ENCODE peak calls at places on chromosome 16, in seven cellular contexts. One of them, this sample, is unnamed.

GRCh38 chr16:15983898-15984297 is 34.5 kb downstream of the ABCC1 start:
- DNase-seq in OCI-M1: no peak
- DNase-seq in Right ventricle myocardium inferior: no peak
- DNase-seq in RCC 7860: no peak
- DNase-seq in thyroid gland: peak
- DNase-seq in activated CD8-positive, alpha-beta memory T cell treated with anti-CD3 and anti-CD28 coated beads for 48 hours: no peak
- DNase-seq in activated CD4-positive, alpha-beta T cell treated with anti-CD3 and anti-CD28 coated beads, Interleukin-2, amount 50 U/mL, for 1 hour: no peak
- DNase-seq in this sample: no peak

GRCh38 chr16:30609002-30609927 is 924 bp downstream of the ZNF689 start:
- DNase-seq in OCI-M1: peak
- DNase-seq in Right ventricle myocardium inferior: peak
- DNase-seq in RCC 7860: peak
- DNase-seq in thyroid gland: peak
- DNase-seq in activated CD8-positive, alpha-beta memory T cell treated with anti-CD3 and anti-CD28 coated beads for 48 hours: peak
- DNase-seq in activated CD4-positive, alpha-beta T cell treated with anti-CD3 and anti-CD28 coated beads, Interleukin-2, amount 50 U/mL, for 1 hour: peak
- DNase-seq in this sample: peak

GRCh38 chr16:87308826-87309225 is 8.4 kb downstream of the C16orf95 start:
- DNase-seq in OCI-M1: no peak
- DNase-seq in Right ventricle myocardium inferior: no peak
- DNase-seq in RCC 7860: no peak
- DNase-seq in thyroid gland: no peak
- DNase-seq in activated CD8-positive, alpha-beta memory T cell treated with anti-CD3 and anti-CD28 coated beads for 48 hours: no peak
- DNase-seq in activated CD4-positive, alpha-beta T cell treated with anti-CD3 and anti-CD28 coated beads, Interleukin-2, amount 50 U/mL, for 1 hour: no peak
- DNase-seq in this sample: no peak

GRCh38 chr16:38941-39892 is 14.2 kb downstream of the POLR3K start:
- DNase-seq in OCI-M1: peak
- DNase-seq in Right ventricle myocardium inferior: no peak
- DNase-seq in RCC 7860: peak
- DNase-seq in thyroid gland: no peak
- DNase-seq in activated CD8-positive, alpha-beta memory T cell treated with anti-CD3 and anti-CD28 coated beads for 48 hours: no peak
- DNase-seq in activated CD4-positive, alpha-beta T cell treated with anti-CD3 and anti-CD28 coated beads, Interleukin-2, amount 50 U/mL, for 1 hour: peak
- DNase-seq in this sample: no peak

GRCh38 chr16:51155199-51155607 is 4.1 kb upstream of the SALL1 start:
- DNase-seq in OCI-M1: no peak
- DNase-seq in Right ventricle myocardium inferior: no peak
- DNase-seq in RCC 7860: no peak
- DNase-seq in thyroid gland: peak
- DNase-seq in activated CD8-positive, alpha-beta memory T cell treated with anti-CD3 and anti-CD28 coated beads for 48 hours: no peak
- DNase-seq in activated CD4-positive, alpha-beta T cell treated with anti-CD3 and anti-CD28 coated beads, Interleukin-2, amount 50 U/mL, for 1 hour: no peak
- DNase-seq in this sample: no peak

GRCh38 chr16:80125677-80126076 is 415.1 kb upstream of the DYNLRB2 start:
- DNase-seq in OCI-M1: no peak
- DNase-seq in Right ventricle myocardium inferior: no peak
- DNase-seq in RCC 7860: no peak
- DNase-seq in thyroid gland: no peak
- DNase-seq in activated CD8-positive, alpha-beta memory T cell treated with anti-CD3 and anti-CD28 coated beads for 48 hours: no peak
- DNase-seq in activated CD4-positive, alpha-beta T cell treated with anti-CD3 and anti-CD28 coated beads, Interleukin-2, amount 50 U/mL, for 1 hour: no peak
- DNase-seq in this sample: no peak

GRCh38 chr16:57039148-57039812 is 49.9 kb downstream of the NLRC5 start:
- DNase-seq in OCI-M1: no peak
- DNase-seq in Right ventricle myocardium inferior: no peak
- DNase-seq in RCC 7860: no peak
- DNase-seq in thyroid gland: no peak
- DNase-seq in activated CD8-positive, alpha-beta memory T cell treated with anti-CD3 and anti-CD28 coated beads for 48 hours: no peak
- DNase-seq in activated CD4-positive, alpha-beta T cell treated with anti-CD3 and anti-CD28 coated beads, Interleukin-2, amount 50 U/mL, for 1 hour: no peak
- DNase-seq in this sample: no peak

GRCh38 chr16:19186403-19186802 is 18.4 kb downstream of the SYT17 start:
- DNase-seq in OCI-M1: no peak
- DNase-seq in Right ventricle myocardium inferior: no peak
- DNase-seq in RCC 7860: no peak
- DNase-seq in thyroid gland: no peak
- DNase-seq in activated CD8-positive, alpha-beta memory T cell treated with anti-CD3 and anti-CD28 coated beads for 48 hours: no peak
- DNase-seq in activated CD4-positive, alpha-beta T cell treated with anti-CD3 and anti-CD28 coated beads, Interleukin-2, amount 50 U/mL, for 1 hour: no peak
- DNase-seq in this sample: no peak

GRCh38 chr16:48426244-48427135 is 41.3 kb upstream of the SIAH1 start:
- DNase-seq in OCI-M1: no peak
- DNase-seq in Right ventricle myocardium inferior: no peak
- DNase-seq in RCC 7860: no peak
- DNase-seq in thyroid gland: peak
- DNase-seq in activated CD8-positive, alpha-beta memory T cell treated with anti-CD3 and anti-CD28 coated beads for 48 hours: no peak
- DNase-seq in activated CD4-positive, alpha-beta T cell treated with anti-CD3 and anti-CD28 coated beads, Interleukin-2, amount 50 U/mL, for 1 hour: no peak
- DNase-seq in this sample: no peak

GRCh38 chr16:35011-35775 is 18.2 kb downstream of the POLR3K start:
- DNase-seq in OCI-M1: peak
- DNase-seq in Right ventricle myocardium inferior: no peak
- DNase-seq in RCC 7860: no peak
- DNase-seq in thyroid gland: no peak
- DNase-seq in activated CD8-positive, alpha-beta memory T cell treated with anti-CD3 and anti-CD28 coated beads for 48 hours: no peak
- DNase-seq in activated CD4-positive, alpha-beta T cell treated with anti-CD3 and anti-CD28 coated beads, Interleukin-2, amount 50 U/mL, for 1 hour: no peak
- DNase-seq in this sample: no peak

GRCh38 chr16:75243667-75244224 is 7.7 kb downstream of the BCAR1 start:
- DNase-seq in OCI-M1: no peak
- DNase-seq in Right ventricle myocardium inferior: no peak
- DNase-seq in RCC 7860: no peak
- DNase-seq in thyroid gland: no peak
- DNase-seq in activated CD8-positive, alpha-beta memory T cell treated with anti-CD3 and anti-CD28 coated beads for 48 hours: no peak
- DNase-seq in activated CD4-positive, alpha-beta T cell treated with anti-CD3 and anti-CD28 coated beads, Interleukin-2, amount 50 U/mL, for 1 hour: no peak
- DNase-seq in this sample: no peak

GRCh38 chr16:648071-648785 is 937 bp upstream of the WDR90 start:
- DNase-seq in OCI-M1: peak
- DNase-seq in Right ventricle myocardium inferior: no peak
- DNase-seq in RCC 7860: peak
- DNase-seq in thyroid gland: peak
- DNase-seq in activated CD8-positive, alpha-beta memory T cell treated with anti-CD3 and anti-CD28 coated beads for 48 hours: no peak
- DNase-seq in activated CD4-positive, alpha-beta T cell treated with anti-CD3 and anti-CD28 coated beads, Interleukin-2, amount 50 U/mL, for 1 hour: peak
- DNase-seq in this sample: no peak

GRCh38 chr16:29734826-29735225 is 11.0 kb downstream of the C16orf54 start:
- DNase-seq in OCI-M1: no peak
- DNase-seq in Right ventricle myocardium inferior: no peak
- DNase-seq in RCC 7860: no peak
- DNase-seq in thyroid gland: no peak
- DNase-seq in activated CD8-positive, alpha-beta memory T cell treated with anti-CD3 and anti-CD28 coated beads for 48 hours: no peak
- DNase-seq in activated CD4-positive, alpha-beta T cell treated with anti-CD3 and anti-CD28 coated beads, Interleukin-2, amount 50 U/mL, for 1 hour: no peak
- DNase-seq in this sample: no peak

GRCh38 chr16:85334718-85335583 is 222.7 kb upstream of the CIBAR2 start:
- DNase-seq in OCI-M1: peak
- DNase-seq in Right ventricle myocardium inferior: no peak
- DNase-seq in RCC 7860: no peak
- DNase-seq in thyroid gland: no peak
- DNase-seq in activated CD8-positive, alpha-beta memory T cell treated with anti-CD3 and anti-CD28 coated beads for 48 hours: no peak
- DNase-seq in activated CD4-positive, alpha-beta T cell treated with anti-CD3 and anti-CD28 coated beads, Interleukin-2, amount 50 U/mL, for 1 hour: no peak
- DNase-seq in this sample: peak

GRCh38 chr16:47734987-47735594 is 274.0 kb downstream of the PHKB start:
- DNase-seq in OCI-M1: no peak
- DNase-seq in Right ventricle myocardium inferior: no peak
- DNase-seq in RCC 7860: no peak
- DNase-seq in thyroid gland: no peak
- DNase-seq in activated CD8-positive, alpha-beta memory T cell treated with anti-CD3 and anti-CD28 coated beads for 48 hours: no peak
- DNase-seq in activated CD4-positive, alpha-beta T cell treated with anti-CD3 and anti-CD28 coated beads, Interleukin-2, amount 50 U/mL, for 1 hour: no peak
- DNase-seq in this sample: no peak

GRCh38 chr16:31225193-31225592 is 8.3 kb upstream of the PYDC1 start:
- DNase-seq in OCI-M1: no peak
- DNase-seq in Right ventricle myocardium inferior: no peak
- DNase-seq in RCC 7860: no peak
- DNase-seq in thyroid gland: no peak
- DNase-seq in activated CD8-positive, alpha-beta memory T cell treated with anti-CD3 and anti-CD28 coated beads for 48 hours: no peak
- DNase-seq in activated CD4-positive, alpha-beta T cell treated with anti-CD3 and anti-CD28 coated beads, Interleukin-2, amount 50 U/mL, for 1 hour: no peak
- DNase-seq in this sample: peak

GRCh38 chr16:400061-400540 is 1.6 kb upstream of the DECR2 start:
- DNase-seq in OCI-M1: no peak
- DNase-seq in Right ventricle myocardium inferior: peak
- DNase-seq in RCC 7860: no peak
- DNase-seq in thyroid gland: no peak
- DNase-seq in activated CD8-positive, alpha-beta memory T cell treated with anti-CD3 and anti-CD28 coated beads for 48 hours: no peak
- DNase-seq in activated CD4-positive, alpha-beta T cell treated with anti-CD3 and anti-CD28 coated beads, Interleukin-2, amount 50 U/mL, for 1 hour: no peak
- DNase-seq in this sample: no peak

GRCh38 chr16:53713403-53714013 is 9.6 kb downstream of the FTO start:
- DNase-seq in OCI-M1: no peak
- DNase-seq in Right ventricle myocardium inferior: no peak
- DNase-seq in RCC 7860: no peak
- DNase-seq in thyroid gland: no peak
- DNase-seq in activated CD8-positive, alpha-beta memory T cell treated with anti-CD3 and anti-CD28 coated beads for 48 hours: no peak
- DNase-seq in activated CD4-positive, alpha-beta T cell treated with anti-CD3 and anti-CD28 coated beads, Interleukin-2, amount 50 U/mL, for 1 hour: no peak
- DNase-seq in this sample: no peak

This sample was measured in K562.